ENCODE peak calls at places on chromosomes 16 and 17, in eight cellular contexts. S, D, O, H, Y, E, B and F are unnamed samples.

GRCh38 chr17:35537569-35538209 is at the start of gene SLFN12L:
- ATAC-seq in S (peak; percentile 59), D (peak; percentile 37), O (peak; percentile 64), H (no peak), Y (peak; percentile 38), E (peak; percentile 64), B (peak; percentile 54), F (no peak)

GRCh38 chr16:89581045-89581695 is 5.6 kb downstream of the CPNE7 start:
- ATAC-seq in S (no peak), D (no peak), O (no peak), H (no peak), Y (no peak), E (no peak), B (no peak), F (no peak)

GRCh38 chr17:3002538-3003301 is 60.7 kb downstream of the OR1D5 start:
- ATAC-seq in S (no peak), D (no peak), O (no peak), H (peak; percentile 67), Y (no peak), E (no peak), B (no peak), F (no peak)

GRCh38 chr17:55722742-55723487 is at the start of gene TMEM100:
- ATAC-seq in S (no peak), D (peak; percentile 54), O (peak; percentile 61), H (no peak), Y (peak; percentile 72), E (peak; percentile 64), B (no peak), F (peak; percentile 83)

GRCh38 chr17:41654134-41654907 is 29.9 kb upstream of the KRT17 start:
- ATAC-seq in S (no peak), D (no peak), O (no peak), H (no peak), Y (no peak), E (no peak), B (no peak), F (no peak)

GRCh38 chr17:51238253-51238887 is 21.5 kb downstream of the MBTD1 start:
- ATAC-seq in S (peak; percentile 93), D (no peak), O (no peak), H (peak; percentile 93), Y (no peak), E (no peak), B (peak; percentile 74), F (no peak)

GRCh38 chr17:47009759-47010594 is 30.9 kb upstream of the RPRML start:
- ATAC-seq in S (no peak), D (peak; percentile 47), O (peak; percentile 80), H (no peak), Y (no peak), E (no peak), B (no peak), F (no peak)

GRCh38 chr16:27359051-27359450 is 42.9 kb upstream of the IL21R start:
- ATAC-seq in S (no peak), D (no peak), O (no peak), H (no peak), Y (no peak), E (no peak), B (no peak), F (no peak)

GRCh38 chr16:7449306-7449705 is 116.7 kb downstream of the RBFOX1 start:
- ATAC-seq in S (no peak), D (no peak), O (no peak), H (no peak), Y (no peak), E (no peak), B (no peak), F (no peak)